ENCODE peak calls at places on chromosomes 11 and 22, in five cellular contexts. Z is mesendoderm, L is mesenchymal stem cell, U is H1, Q is IMR-90. D is an unnamed sample.
A peak's percentile ranks its signal among the peaks of the same experiment; 100 is the strongest.

GRCh38 chr22:33835196-33835788 is 85.0 kb downstream of the LARGE1 start:
- DNase-seq in Z (peak; percentile 48), L (no peak), U (no peak), Q (no peak), D (no peak)

GRCh38 chr11:65780770-65781151 is at the start of gene AP5B1:
- DNase-seq in Z (peak; percentile 44), L (peak; percentile 79), U (no peak), Q (peak; percentile 41), D (peak; percentile 57)

GRCh38 chr11:22778642-22779041 is 51.0 kb downstream of the SVIP start:
- DNase-seq in Z (peak; percentile 13), L (no peak), U (no peak), Q (no peak), D (no peak)

GRCh38 chr22:47337161-47337621 is 574.7 kb downstream of the TBC1D22A start:
- DNase-seq in Z (no peak), L (no peak), U (no peak), Q (peak; percentile 87), D (no peak)

GRCh38 chr11:75667831-75668507 is 869 bp downstream of the MAP6 start:
- DNase-seq in Z (peak; percentile 74), L (no peak), U (no peak), Q (peak; percentile 35), D (peak; percentile 80)

GRCh38 chr11:115760528-115760837 is 256.3 kb upstream of the CADM1 start:
- DNase-seq in Z (peak; percentile 20), L (peak; percentile 3), U (no peak), Q (no peak), D (peak; percentile 18)

GRCh38 chr11:130146797-130147196 is 12.8 kb upstream of the ST14 start:
- DNase-seq in Z (no peak), L (no peak), U (no peak), Q (no peak), D (no peak)

GRCh38 chr22:46634011-46634699 is 14.0 kb downstream of the GRAMD4 start:
- DNase-seq in Z (peak; percentile 41), L (no peak), U (no peak), Q (no peak), D (no peak)

GRCh38 chr22:50085211-50085999 is at the start of gene MLC1:
- DNase-seq in Z (no peak), L (no peak), U (no peak), Q (peak; percentile 25), D (no peak)

GRCh38 chr11:116687458-116688201 is 85.2 kb downstream of the BUD13 start:
- DNase-seq in Z (peak; percentile 98), L (no peak), U (peak; percentile 58), Q (no peak), D (peak; percentile 49)

GRCh38 chr22:17607891-17608521 is 20.5 kb downstream of the ATP6V1E1 start:
- DNase-seq in Z (no peak), L (no peak), U (no peak), Q (peak; percentile 10), D (no peak)

GRCh38 chr22:49291781-49292180 is 535.9 kb downstream of the BRD1 start:
- DNase-seq in Z (no peak), L (no peak), U (no peak), Q (no peak), D (no peak)

GRCh38 chr11:8841899-8842298 is 69.1 kb upstream of the AKIP1 start:
- DNase-seq in Z (no peak), L (peak; percentile 40), U (no peak), Q (peak; percentile 42), D (no peak)

GRCh38 chr11:116910847-116911246 is 73.4 kb upstream of the APOA1 start:
- DNase-seq in Z (no peak), L (no peak), U (no peak), Q (no peak), D (no peak)

GRCh38 chr11:7575841-7576451 is 62.1 kb downstream of the PPFIBP2 start:
- DNase-seq in Z (peak; percentile 56), L (peak; percentile 54), U (no peak), Q (no peak), D (no peak)

GRCh38 chr22:41826430-41827383 is 6.2 kb upstream of the SREBF2 start:
- DNase-seq in Z (no peak), L (no peak), U (no peak), Q (no peak), D (no peak)

GRCh38 chr11:118923721-118924587 is 1.8 kb downstream of the BCL9L start:
- DNase-seq in Z (no peak), L (no peak), U (no peak), Q (no peak), D (no peak)

GRCh38 chr11:118924591-118925585 is 838 bp downstream of the BCL9L start:
- DNase-seq in Z (peak; percentile 78), L (peak; percentile 60), U (no peak), Q (peak; percentile 33), D (no peak)

GRCh38 chr11:118921121-118921928 is 4.4 kb downstream of the BCL9L start:
- DNase-seq in Z (peak; percentile 93), L (peak; percentile 98), U (no peak), Q (peak; percentile 88), D (no peak)

GRCh38 chr11:118921929-118922744 is 3.6 kb downstream of the BCL9L start:
- DNase-seq in Z (peak; percentile 93), L (peak; percentile 83), U (no peak), Q (peak; percentile 56), D (no peak)

GRCh38 chr11:118922745-118923627 is 2.7 kb downstream of the BCL9L start:
- DNase-seq in Z (no peak), L (peak; percentile 14), U (no peak), Q (no peak), D (no peak)
- H3K79me1 ChIP-seq in Z (peaks cover 13% of the 10 kb centered on the region), L (no peaks in the 10 kb centered on the region), U (peaks cover 22% of the 10 kb centered on the region), Q (peaks cover 50% of the 10 kb centered on the region), D (peaks cover 28% of the 10 kb centered on the region)

GRCh38 chr11:66974724-66975402 is at the start of gene C11orf86:
- DNase-seq in Z (peak; percentile 69), L (no peak), U (no peak), Q (no peak), D (no peak)
- H3K4me3 ChIP-seq in Z (no peak within 1 kb of the TSS), L (no peak within 1 kb of the TSS), U (no peak within 1 kb of the TSS), Q (no peak within 1 kb of the TSS), D (no peak within 1 kb of the TSS)

GRCh38 chr11:62423012-62423411 is 4.2 kb downstream of the SCGB1A1 start:
- DNase-seq in Z (no peak), L (no peak), U (no peak), Q (no peak), D (no peak)

GRCh38 chr11:62430350-62430749 is 11.5 kb downstream of the SCGB1A1 start:
- DNase-seq in Z (no peak), L (no peak), U (no peak), Q (no peak), D (no peak)

GRCh38 chr11:62428871-62429601 is 10.2 kb downstream of the SCGB1A1 start:
- DNase-seq in Z (peak; percentile 57), L (no peak), U (no peak), Q (no peak), D (no peak)

GRCh38 chr11:62431171-62431895 is 12.5 kb downstream of the SCGB1A1 start:
- DNase-seq in Z (no peak), L (peak; percentile 87), U (no peak), Q (peak; percentile 92), D (no peak)

GRCh38 chr11:62427630-62428233 is 8.9 kb downstream of the SCGB1A1 start:
- DNase-seq in Z (no peak), L (peak; percentile 76), U (no peak), Q (peak; percentile 58), D (no peak)
- H3K79me1 ChIP-seq in Z (no peaks in the 10 kb centered on the region), L (peaks cover 6% of the 10 kb centered on the region), U (no peaks in the 10 kb centered on the region), Q (peaks cover 34% of the 10 kb centered on the region), D (no peaks in the 10 kb centered on the region)

GRCh38 chr11:69443968-69444364 is 37.5 kb upstream of the LINC01488 start:
- DNase-seq in Z (peak; percentile 55), L (peak; percentile 77), U (no peak), Q (peak; percentile 58), D (no peak)

GRCh38 chr11:69442012-69442806 is 39.3 kb upstream of the LINC01488 start:
- DNase-seq in Z (peak; percentile 38), L (peak; percentile 32), U (no peak), Q (no peak), D (no peak)

GRCh38 chr11:69444381-69445130 is 36.9 kb upstream of the LINC01488 start:
- DNase-seq in Z (peak; percentile 84), L (peak; percentile 98), U (no peak), Q (peak; percentile 93), D (no peak)

GRCh38 chr11:69442807-69443137 is 38.7 kb upstream of the LINC01488 start:
- DNase-seq in Z (peak; percentile 90), L (peak; percentile 96), U (no peak), Q (peak; percentile 60), D (no peak)

GRCh38 chr11:69443138-69443967 is 38.1 kb upstream of the LINC01488 start:
- DNase-seq in Z (peak; percentile 97), L (peak; percentile 96), U (peak; percentile 70), Q (peak; percentile 94), D (peak; percentile 91)
- H3K4me3 ChIP-seq in Z (no peak overlapping the region), L (peak overlapping the region; percentile 78), U (no peak overlapping the region), Q (peak overlapping the region; percentile 36), D (peak overlapping the region; percentile 46)

GRCh38 chr22:19884161-19884953 is 29.7 kb upstream of the GNB1L start:
- DNase-seq in Z (no peak), L (no peak), U (no peak), Q (no peak), D (no peak)

GRCh38 chr22:19886605-19887250 is 32.1 kb upstream of the GNB1L start:
- DNase-seq in Z (no peak), L (peak; percentile 58), U (no peak), Q (peak; percentile 61), D (no peak)

GRCh38 chr22:19884954-19885751 is 30.5 kb upstream of the GNB1L start:
- DNase-seq in Z (no peak), L (no peak), U (no peak), Q (no peak), D (no peak)

GRCh38 chr22:19887251-19887985 is 32.7 kb upstream of the GNB1L start:
- DNase-seq in Z (no peak), L (no peak), U (no peak), Q (no peak), D (no peak)

GRCh38 chr22:19885841-19886592 is 31.3 kb upstream of the GNB1L start:
- DNase-seq in Z (no peak), L (no peak), U (no peak), Q (no peak), D (no peak)
- H3K79me1 ChIP-seq in Z (no peaks in the 10 kb centered on the region), L (no peaks in the 10 kb centered on the region), U (no peaks in the 10 kb centered on the region), Q (peaks cover 47% of the 10 kb centered on the region), D (no peaks in the 10 kb centered on the region)

GRCh38 chr11:64244107-64244506 is 2.6 kb downstream of the PPP1R14B start:
- DNase-seq in Z (no peak), L (no peak), U (no peak), Q (no peak), D (no peak)
- H3K4me3 ChIP-seq in Z (no peak overlapping the region), L (peak overlapping the region; percentile 51), U (no peak overlapping the region), Q (no peak overlapping the region), D (no peak overlapping the region)

D was measured in neuronal stem cell.